ENCODE peak calls at places on chromosomes 6 and 20, in six cellular contexts. B is stomach, U is IMR-90, W is breast epithelium, X is hepatocyte, M is HCT116. J is an unnamed sample.

GRCh38 chr6:43005844-43006243 is 7.9 kb downstream of the MEA1 start:
- DNase-seq in U (no peak), W (no peak), X (no peak), M (no peak), B (no peak), J (peak)

GRCh38 chr6:30378290-30378937 is 33.5 kb downstream of the RPP21 start:
- DNase-seq in M (no peak), W (no peak), U (peak), B (no peak), X (peak), J (peak)

GRCh38 chr6:139376604-139377218 is 2.3 kb upstream of the CITED2 start:
- DNase-seq in W (peak), U (peak), M (no peak), B (peak), X (peak), J (peak)

GRCh38 chr20:19338960-19339359 is 126.5 kb downstream of the SLC24A3 start:
- DNase-seq in W (no peak), M (no peak), X (no peak), B (no peak), U (no peak), J (no peak)

GRCh38 chr6:13331516-13332348 is 3.4 kb upstream of the TBC1D7 start:
- DNase-seq in U (peak), B (no peak), W (no peak), X (peak), M (peak), J (peak)

GRCh38 chr20:33262658-33263065 is 20.4 kb upstream of the BPIFB1 start:
- DNase-seq in U (peak), M (peak), B (peak), X (peak), W (no peak), J (peak)

GRCh38 chr20:25281541-25281991 is 33.7 kb downstream of the PYGB start:
- DNase-seq in M (no peak), X (no peak), W (peak), B (peak), U (no peak), J (no peak)

GRCh38 chr6:30611150-30611855 is 5.7 kb downstream of the PPP1R10 start:
- DNase-seq in M (no peak), U (no peak), W (no peak), X (no peak), B (no peak), J (no peak)

GRCh38 chr6:142867988-142868818 is 76.8 kb downstream of the HIVEP2 start:
- DNase-seq in M (no peak), X (no peak), W (no peak), U (peak), B (no peak), J (no peak)

GRCh38 chr6:106381223-106381622 is 20.7 kb downstream of the CRYBG1 start:
- DNase-seq in B (no peak), U (no peak), M (no peak), W (no peak), X (no peak), J (peak)

GRCh38 chr6:19851273-19852089 is 14.3 kb downstream of the ID4 start:
- DNase-seq in W (no peak), B (no peak), M (peak), U (peak), X (peak), J (peak)

GRCh38 chr6:107246249-107246971 is 131.1 kb upstream of the BEND3 start:
- DNase-seq in B (no peak), W (no peak), M (no peak), U (no peak), X (no peak), J (no peak)

GRCh38 chr20:29313481-29313880 is 1944.0 kb upstream of the DEFB115 start:
- DNase-seq in X (no peak), U (no peak), M (no peak), B (no peak), W (no peak), J (no peak)

GRCh38 chr6:157848693-157849092 is 25.6 kb downstream of the SNX9 start:
- DNase-seq in X (no peak), M (no peak), B (no peak), W (no peak), U (no peak), J (no peak)

GRCh38 chr6:117469356-117469755 is 13.1 kb upstream of the DCBLD1 start:
- DNase-seq in B (no peak), W (no peak), X (no peak), U (no peak), M (no peak), J (no peak)

GRCh38 chr6:31272431-31272830 is 539 bp upstream of the HLA-C start:
- DNase-seq in W (no peak), B (no peak), M (no peak), X (peak), U (no peak), J (peak)

GRCh38 chr6:97240222-97240621 is 42.8 kb downstream of the MMS22L start:
- DNase-seq in X (no peak), W (no peak), U (peak), B (no peak), M (no peak), J (peak)

GRCh38 chr6:69331886-69332285 is 464.9 kb downstream of the LMBRD1 start:
- DNase-seq in W (no peak), X (no peak), M (no peak), B (no peak), U (no peak), J (no peak)

GRCh38 chr20:10306440-10307358 is 88.1 kb downstream of the SNAP25 start:
- DNase-seq in M (no peak), W (no peak), U (peak), B (no peak), X (no peak), J (peak)

GRCh38 chr6:168507730-168508129 is 66.7 kb downstream of the SMOC2 start:
- DNase-seq in X (no peak), W (no peak), M (no peak), B (no peak), U (no peak), J (no peak)

GRCh38 chr6:143556529-143556928 is 45.0 kb upstream of the FUCA2 start:
- DNase-seq in W (no peak), U (peak), B (no peak), X (no peak), M (no peak), J (no peak)

GRCh38 chr6:33656844-33657243 is 35.7 kb downstream of the ITPR3 start:
- DNase-seq in M (no peak), B (no peak), U (no peak), X (no peak), W (no peak), J (no peak)

GRCh38 chr20:61002090-61002489 is 250.0 kb upstream of the CDH4 start:
- DNase-seq in M (no peak), U (no peak), W (no peak), X (no peak), B (no peak), J (no peak)

GRCh38 chr6:30287139-30287538 is 39.6 kb upstream of the TRIM39 start:
- DNase-seq in M (no peak), W (no peak), U (no peak), X (no peak), B (no peak), J (no peak)

GRCh38 chr20:61025536-61025935 is 226.5 kb upstream of the CDH4 start:
- DNase-seq in X (no peak), W (no peak), M (no peak), B (no peak), U (no peak), J (no peak)

GRCh38 chr6:30091577-30092381 is 16.2 kb upstream of the RNF39 start:
- DNase-seq in X (peak), W (peak), U (peak), B (no peak), M (peak), J (peak)

GRCh38 chr6:1792989-1793388 is 183.3 kb downstream of the FOXC1 start:
- DNase-seq in U (peak), M (peak), B (no peak), X (no peak), W (no peak), J (peak)

GRCh38 chr20:6863355-6863754 is 95.9 kb downstream of the BMP2 start:
- DNase-seq in M (no peak), U (no peak), X (no peak), W (no peak), B (no peak), J (no peak)

GRCh38 chr6:38767555-38767954 is 52.4 kb downstream of the DNAH8 start:
- DNase-seq in X (no peak), B (no peak), M (no peak), U (no peak), W (no peak), J (no peak)

GRCh38 chr6:31352497-31353368 is 4.2 kb downstream of the HLA-B start:
- DNase-seq in M (no peak), B (no peak), X (no peak), U (no peak), W (no peak), J (no peak)

GRCh38 chr20:48107560-48107959 is 322.3 kb upstream of the SULF2 start:
- DNase-seq in X (no peak), U (no peak), W (no peak), M (no peak), B (no peak), J (no peak)

GRCh38 chr6:90180526-90180925 is 116.1 kb downstream of the BACH2 start:
- DNase-seq in U (no peak), B (no peak), W (no peak), M (no peak), X (no peak), J (no peak)

GRCh38 chr6:90177544-90178293 is 118.9 kb downstream of the BACH2 start:
- DNase-seq in B (no peak), W (no peak), M (no peak), U (no peak), X (no peak), J (no peak)

GRCh38 chr6:90178294-90178678 is 118.4 kb downstream of the BACH2 start:
- DNase-seq in M (no peak), W (no peak), B (no peak), U (peak), X (no peak), J (no peak)

GRCh38 chr6:90175627-90176538 is 120.8 kb downstream of the BACH2 start:
- DNase-seq in M (no peak), X (no peak), U (no peak), W (peak), B (no peak), J (peak)

DNA sequence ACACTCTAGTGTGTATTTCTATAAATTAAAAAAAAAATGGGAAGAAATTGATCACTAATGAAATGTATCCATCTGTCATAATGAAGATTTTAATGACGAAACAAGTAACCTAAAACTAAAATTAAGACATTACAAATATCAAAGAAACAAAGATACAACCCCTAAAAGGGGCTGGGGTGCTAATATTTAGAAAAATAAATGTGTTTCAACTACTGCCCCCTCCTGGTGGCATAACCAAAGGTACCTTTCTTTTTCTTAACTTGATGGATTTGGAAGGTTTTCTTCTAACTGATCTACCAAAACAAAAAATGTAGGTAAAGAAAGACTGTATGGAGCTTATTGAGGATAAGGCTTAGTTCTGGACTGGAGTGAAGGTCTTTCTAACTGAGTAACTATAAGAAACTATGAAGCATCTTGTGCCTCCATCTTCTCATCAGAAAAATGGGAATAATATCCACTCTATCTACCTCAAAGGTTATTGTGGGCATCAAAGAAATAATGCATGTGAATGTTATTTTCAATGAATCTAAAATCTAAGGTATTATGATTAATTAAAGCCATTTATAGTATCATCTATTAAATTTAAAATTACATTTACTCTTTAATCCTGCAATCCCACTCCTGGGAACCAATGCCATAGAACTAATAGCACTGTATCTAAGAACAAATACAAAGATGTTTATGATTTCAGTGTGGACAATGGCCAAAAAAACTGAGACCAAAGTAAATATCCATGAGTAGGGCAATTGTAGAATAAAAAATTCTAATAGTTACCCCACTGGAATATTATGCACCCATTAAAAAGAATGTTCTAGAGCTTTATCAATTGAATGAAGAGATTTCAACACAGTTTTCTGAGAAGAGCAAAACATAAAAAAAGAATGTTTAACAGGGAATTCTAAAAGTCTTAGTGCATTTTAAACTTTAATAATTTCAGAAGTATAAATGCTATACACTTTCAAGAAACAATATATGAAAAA is 117.2 kb downstream of the BACH2 start:
- DNase-seq in B (no peak), U (no peak), W (no peak), X (no peak), M (no peak), J (no peak)
- TF ChIP-seq CTCF in B (peak), U (peak), W (no peak), X (peak), M (peak), J (peak)

DNA sequence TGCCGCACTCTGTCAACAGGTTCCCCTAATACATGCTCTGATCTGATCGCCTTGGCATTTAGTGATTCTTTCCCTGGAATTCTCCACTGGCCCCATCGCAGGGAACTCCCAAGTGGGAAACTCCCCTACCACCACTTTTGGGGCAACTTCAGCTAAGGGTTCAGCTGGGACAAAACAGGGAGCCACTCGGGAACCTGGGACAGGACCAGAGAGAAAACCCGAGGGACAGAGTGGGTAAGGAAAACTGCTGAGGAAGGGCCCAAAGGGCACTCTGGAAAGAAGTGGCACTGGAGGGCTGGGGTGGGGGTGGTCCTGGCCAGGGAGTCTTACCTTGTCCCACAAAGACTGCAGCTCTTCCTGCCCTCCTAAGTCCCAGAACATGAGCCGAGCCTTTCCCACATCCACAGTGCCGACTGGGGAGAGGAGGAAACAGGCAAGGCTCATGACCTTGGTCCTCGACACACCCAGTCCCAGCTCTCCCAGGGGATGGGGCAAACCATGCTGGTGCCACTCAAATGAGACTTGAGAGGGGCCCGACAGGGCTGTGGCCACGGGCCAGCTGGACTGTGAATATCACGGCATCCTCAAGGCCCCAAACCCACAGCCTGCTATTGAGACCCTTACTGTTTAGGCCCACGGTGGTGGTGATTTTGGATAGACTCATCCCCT is 1.6 kb downstream of the ARFRP1 start:
- DNase-seq in B (no peak), X (peak), U (no peak), M (no peak), W (no peak), J (no peak)
- H3K4me3 ChIP-seq in B (peak), X (peak), U (peak), M (peak), W (peak), J (peak)

DNA sequence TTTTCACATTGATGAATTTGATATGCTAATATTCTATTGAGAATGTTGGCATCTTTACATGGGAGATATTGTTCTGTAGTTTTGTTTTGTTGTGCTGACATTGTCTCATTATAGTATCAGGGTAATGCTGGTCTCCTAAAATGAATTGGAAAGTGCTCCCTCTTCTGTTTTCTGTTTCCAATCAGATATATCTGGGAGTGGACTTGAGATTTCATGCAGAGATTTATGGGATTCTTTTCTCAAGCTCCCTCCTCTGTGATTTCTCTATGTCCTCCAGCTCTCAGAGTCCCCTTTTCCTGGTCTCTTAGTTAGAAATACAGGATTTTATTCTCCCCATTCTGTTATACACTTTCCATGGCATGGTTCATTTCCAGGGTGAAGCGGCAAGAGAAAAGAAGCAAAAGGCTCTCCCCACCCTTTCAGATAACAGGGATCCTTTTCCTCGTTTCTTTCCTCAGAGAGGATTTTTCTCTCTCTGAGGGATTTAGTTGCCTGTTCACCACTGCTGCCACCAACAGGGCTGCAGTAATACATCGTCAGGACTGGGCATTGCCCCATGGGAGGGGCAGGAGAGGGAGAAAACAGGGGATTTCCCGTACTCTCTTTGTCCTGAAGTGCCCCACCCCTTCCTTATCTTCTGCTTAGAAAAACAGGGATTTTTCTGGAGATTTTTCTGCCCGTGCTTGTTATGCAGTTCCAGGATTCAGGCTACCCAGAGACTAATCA is 59.3 kb upstream of the STMND1 start:
- DNase-seq in M (peak), B (no peak), W (no peak), X (peak), U (peak), J (peak)
- TF ChIP-seq CTCF in M (peak), B (no peak), W (peak), X (peak), U (peak), J (peak)

GRCh38 chr20:35171753-35172433 is at the start of gene PROCR:
- DNase-seq in X (peak), W (peak), M (peak), U (peak), B (peak), J (peak)
- H3K4me3 ChIP-seq in X (no peak), W (peak), M (peak), U (peak), B (peak), J (peak)

DNA sequence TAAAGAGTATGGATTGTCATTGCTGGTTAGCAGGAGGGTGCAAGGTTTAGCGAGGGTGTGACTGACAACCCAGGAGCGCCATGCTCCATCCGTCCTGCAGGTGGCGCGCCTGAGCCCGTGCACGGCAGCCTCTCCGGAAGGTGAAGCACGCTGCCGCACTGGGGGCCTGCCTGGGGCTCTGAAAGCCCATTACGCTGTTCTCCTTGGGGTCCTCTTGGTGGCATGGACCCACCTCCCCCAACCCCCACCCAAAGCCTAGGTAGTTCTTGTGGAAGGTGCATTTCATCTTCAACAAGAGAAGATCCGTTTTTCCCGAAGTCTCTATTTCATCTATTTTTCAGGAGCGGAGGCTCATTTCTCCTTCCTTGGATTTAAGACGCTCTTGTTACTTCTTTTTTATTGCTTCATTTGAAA is 197.4 kb upstream of the KCNG1 start:
- DNase-seq in M (no peak), U (no peak), B (peak), W (no peak), X (peak), J (peak)
- TF ChIP-seq CTCF in M (peak), U (peak), B (peak), W (peak), X (peak), J (peak)

DNA sequence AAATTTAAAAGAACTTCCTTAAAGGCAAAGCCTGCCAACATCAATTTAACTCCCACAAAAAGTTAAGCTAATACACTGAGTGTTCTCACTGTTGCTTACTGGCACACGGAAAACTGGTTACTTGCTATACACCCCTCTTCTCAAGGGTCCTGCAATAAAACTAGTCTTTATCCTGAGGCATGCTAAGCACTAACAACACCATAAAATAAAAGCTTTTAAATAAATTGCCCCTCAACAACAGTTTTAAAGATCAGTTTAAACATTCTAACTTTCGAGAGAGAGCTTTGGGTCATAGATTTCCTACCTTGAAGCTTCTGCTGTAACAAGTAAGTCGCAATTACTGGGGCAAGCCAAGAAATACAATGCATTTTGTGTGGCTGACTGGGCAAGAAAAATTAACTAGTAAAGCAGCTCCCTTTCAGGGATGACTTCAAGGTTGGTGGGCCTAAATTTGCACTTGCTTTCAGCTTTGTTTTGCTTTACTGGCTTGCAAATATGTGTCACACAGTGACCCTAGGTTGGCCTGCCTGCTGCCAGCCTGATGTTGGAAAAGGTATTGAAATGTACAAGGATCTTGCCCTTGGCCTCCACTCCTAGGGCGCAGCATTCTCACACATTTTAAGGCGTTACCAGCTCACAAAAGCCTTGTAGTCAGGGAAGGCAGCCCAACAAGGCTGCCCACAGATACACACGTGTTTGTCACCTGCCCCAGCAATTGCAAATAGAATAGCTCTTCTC is 4.0 kb upstream of the HEY2 start:
- DNase-seq in W (no peak), B (no peak), X (no peak), U (no peak), M (no peak), J (no peak)
- H3K4me3 ChIP-seq in W (no peak), B (no peak), X (no peak), U (no peak), M (no peak), J (no peak)